ENCODE peak calls at places on chromosomes 13 and 19, in six cellular contexts. Z, K, B, M, E and D are unnamed samples.

GRCh38 chr13:23956106-23956505 is 58.8 kb upstream of the C1QTNF9B start:
- DNase-seq in B (no peak), M (no peak), Z (no peak), K (no peak), E (no peak), D (no peak)

GRCh38 chr13:28394422-28394821 is 100.5 kb downstream of the FLT1 start:
- DNase-seq in B (no peak), E (no peak), Z (no peak), K (no peak), M (no peak), D (no peak)

GRCh38 chr13:91882918-91883317 is 484.5 kb downstream of the GPC5 start:
- DNase-seq in B (no peak), Z (no peak), K (no peak), E (no peak), M (no peak), D (no peak)

GRCh38 chr19:51698296-51698695 is 5.2 kb downstream of the SPACA6 start:
- DNase-seq in E (no peak), M (no peak), K (no peak), Z (no peak), B (no peak), D (no peak)

GRCh38 chr13:46551410-46552301 is 1.3 kb upstream of the LRCH1 start:
- DNase-seq in M (peak; percentile 79), Z (peak; percentile 84), K (peak; percentile 69), B (peak; percentile 84), E (peak; percentile 83), D (peak; percentile 81)

GRCh38 chr19:11168568-11168967 is 13.0 kb upstream of the SPC24 start:
- DNase-seq in B (no peak), K (no peak), E (no peak), M (no peak), Z (no peak), D (no peak)

GRCh38 chr19:11375143-11375948 is 880 bp downstream of the SWSAP1 start:
- DNase-seq in Z (peak; percentile 66), M (peak; percentile 19), B (peak; percentile 74), K (peak; percentile 27), E (peak; percentile 65), D (peak; percentile 40)

GRCh38 chr19:13463296-13463695 is 43.0 kb downstream of the CACNA1A start:
- DNase-seq in B (no peak), M (no peak), K (peak; percentile 38), E (no peak), Z (peak; percentile 61), D (peak; percentile 85)

GRCh38 chr13:44575741-44576395 is at the start of gene TSC22D1:
- DNase-seq in E (peak; percentile 51), B (peak; percentile 52), K (no peak), Z (peak; percentile 50), M (peak; percentile 67), D (peak; percentile 57)

GRCh38 chr19:495440-496332 is 600 bp upstream of the MADCAM1 start:
- DNase-seq in Z (peak; percentile 79), B (peak; percentile 39), K (peak; percentile 52), E (no peak), M (no peak), D (peak; percentile 77)

GRCh38 chr19:19615086-19615485 is 3.4 kb downstream of the PBX4 start:
- DNase-seq in E (no peak), K (no peak), M (no peak), Z (no peak), B (no peak), D (no peak)

GRCh38 chr13:51731759-51732158 is 72.2 kb downstream of the DHRS12 start:
- DNase-seq in E (no peak), M (no peak), K (no peak), Z (no peak), B (no peak), D (no peak)

GRCh38 chr19:31096047-31096446 is 253.2 kb downstream of the TSHZ3 start:
- DNase-seq in Z (no peak), M (no peak), B (no peak), E (no peak), K (no peak), D (no peak)

GRCh38 chr19:46474211-46474610 is 2.8 kb upstream of the PNMA8A start:
- DNase-seq in E (no peak), Z (no peak), K (no peak), B (no peak), M (no peak), D (no peak)

GRCh38 chr13:44605275-44605674 is 29.1 kb upstream of the TSC22D1 start:
- DNase-seq in Z (no peak), B (no peak), E (no peak), K (no peak), M (no peak), D (no peak)

GRCh38 chr13:74388626-74389025 is 254.4 kb upstream of the KLF12 start:
- DNase-seq in E (no peak), K (no peak), M (no peak), B (no peak), Z (no peak), D (no peak)

GRCh38 chr19:50559636-50560035 is 8.6 kb downstream of the LRRC4B start:
- DNase-seq in M (no peak), Z (no peak), K (no peak), E (no peak), B (no peak), D (no peak)

GRCh38 chr13:32443111-32443510 is 15.2 kb upstream of the N4BP2L1 start:
- DNase-seq in M (no peak), E (no peak), Z (peak; percentile 27), B (no peak), K (no peak), D (no peak)

GRCh38 chr19:46426506-46427162 is 2.1 kb downstream of the PNMA8C start:
- DNase-seq in Z (peak; percentile 90), K (no peak), M (peak; percentile 87), B (peak; percentile 91), E (peak; percentile 60), D (peak; percentile 92)

GRCh38 chr13:45464687-45465453 is at the start of gene COG3:
- DNase-seq in B (peak; percentile 94), M (peak; percentile 95), K (peak; percentile 91), E (peak; percentile 94), Z (peak; percentile 84), D (peak; percentile 90)

GRCh38 chr13:112142401-112142930 is 75.5 kb downstream of the SOX1 start:
- DNase-seq in E (no peak), M (no peak), B (no peak), Z (no peak), K (no peak), D (no peak)

GRCh38 chr13:106846571-106846970 is 278.6 kb upstream of the ARGLU1 start:
- DNase-seq in B (no peak), E (no peak), Z (no peak), M (no peak), K (no peak), D (no peak)

GRCh38 chr19:13181747-13182388 is 31.7 kb downstream of the IER2 start:
- DNase-seq in M (peak; percentile 57), Z (no peak), E (no peak), K (peak; percentile 6), B (peak; percentile 68), D (no peak)

GRCh38 chr13:22002893-22003292 is 332.0 kb downstream of the FGF9 start:
- DNase-seq in E (no peak), M (no peak), B (no peak), Z (no peak), K (no peak), D (no peak)

GRCh38 chr13:23509781-23510543 is 60.2 kb upstream of the TNFRSF19 start:
- DNase-seq in B (no peak), M (no peak), E (no peak), Z (no peak), K (no peak), D (no peak)

GRCh38 chr13:40682449-40683240 is 16.2 kb upstream of the FOXO1 start:
- DNase-seq in K (no peak), E (no peak), M (no peak), Z (no peak), B (no peak), D (no peak)

GRCh38 chr13:26557393-26558073 is at the start of gene WASF3:
- DNase-seq in K (peak; percentile 97), B (peak; percentile 96), E (peak; percentile 92), Z (peak; percentile 96), M (peak; percentile 98), D (peak; percentile 98)

GRCh38 chr19:5141278-5141925 is 172.5 kb downstream of the KDM4B start:
- DNase-seq in Z (no peak), K (no peak), M (no peak), E (no peak), B (peak; percentile 16), D (no peak)

GRCh38 chr13:77358001-77358400 is 31.1 kb upstream of the MYCBP2 start:
- DNase-seq in E (no peak), K (no peak), B (no peak), M (no peak), Z (no peak), D (no peak)

GRCh38 chr19:47190167-47190727 is 40.8 kb downstream of the BBC3 start:
- DNase-seq in Z (no peak), B (peak; percentile 70), E (peak; percentile 89), K (no peak), M (peak; percentile 47), D (peak; percentile 25)

GRCh38 chr19:28170066-28170465 is 1042.9 kb downstream of the UQCRFS1 start:
- DNase-seq in E (no peak), K (no peak), B (no peak), Z (no peak), M (no peak), D (no peak)

GRCh38 chr13:51218691-51219090 is 3.5 kb upstream of the FAM124A start:
- DNase-seq in B (no peak), Z (no peak), E (no peak), M (no peak), K (no peak), D (no peak)

GRCh38 chr19:2168619-2169424 is 5.1 kb downstream of the DOT1L start:
- DNase-seq in E (peak; percentile 99), Z (no peak), K (peak; percentile 37), M (peak; percentile 49), B (peak; percentile 91), D (peak; percentile 79)

GRCh38 chr19:288911-289310 is 2.3 kb downstream of the PLPP2 start:
- DNase-seq in B (no peak), E (no peak), Z (no peak), K (no peak), M (no peak), D (no peak)